ENCODE peak calls at places on chromosomes 5 and 9, in four cellular contexts. One of them, this sample, is unnamed.

GRCh38 chr9:90189306-90189705 is 453.3 kb downstream of the DIRAS2 start:
- DNase-seq in SK-N-MC: no peak
- DNase-seq in GM23338: no peak
- DNase-seq in GM23248: no peak
- DNase-seq in this sample: no peak

GRCh38 chr5:151682751-151683331 is 3.9 kb downstream of the SPARC start:
- DNase-seq in SK-N-MC: no peak
- DNase-seq in GM23338: no peak
- DNase-seq in GM23248: peak; percentile 81
- DNase-seq in this sample: no peak

GRCh38 chr5:151555760-151556576 is 35.2 kb downstream of the FAT2 start:
- DNase-seq in SK-N-MC: no peak
- DNase-seq in GM23248: no peak
- DNase-seq in GM23338: no peak
- DNase-seq in this sample: no peak

GRCh38 chr9:69421908-69422801 is 97.1 kb downstream of the ENTREP1 start:
- DNase-seq in GM23248: peak; percentile 77
- DNase-seq in GM23338: peak; percentile 90
- DNase-seq in SK-N-MC: no peak
- DNase-seq in this sample: peak; percentile 86

GRCh38 chr5:134457801-134458200 is 46.1 kb upstream of the CDKN2AIPNL start:
- DNase-seq in GM23338: no peak
- DNase-seq in SK-N-MC: no peak
- DNase-seq in GM23248: no peak
- DNase-seq in this sample: no peak

GRCh38 chr9:100058699-100059579 is 39.9 kb downstream of the ERP44 start:
- DNase-seq in GM23248: no peak
- DNase-seq in SK-N-MC: no peak
- DNase-seq in GM23338: no peak
- DNase-seq in this sample: no peak

GRCh38 chr5:74441616-74442015 is 198.9 kb downstream of the ENC1 start:
- DNase-seq in SK-N-MC: no peak
- DNase-seq in GM23248: no peak
- DNase-seq in GM23338: no peak
- DNase-seq in this sample: no peak

GRCh38 chr9:6969805-6970204 is 212.0 kb downstream of the KDM4C start:
- DNase-seq in GM23248: no peak
- DNase-seq in GM23338: peak; percentile 22
- DNase-seq in SK-N-MC: no peak
- DNase-seq in this sample: no peak

GRCh38 chr5:132849347-132849746 is 16.9 kb downstream of the GDF9 start:
- DNase-seq in SK-N-MC: no peak
- DNase-seq in GM23338: no peak
- DNase-seq in GM23248: no peak
- DNase-seq in this sample: no peak

GRCh38 chr9:92547356-92547755 is 11.6 kb upstream of the ECM2 start:
- DNase-seq in SK-N-MC: no peak
- DNase-seq in GM23338: no peak
- DNase-seq in GM23248: peak; percentile 46
- DNase-seq in this sample: no peak

GRCh38 chr5:120692346-120692745 is 228.2 kb downstream of the PRR16 start:
- DNase-seq in GM23248: no peak
- DNase-seq in GM23338: no peak
- DNase-seq in SK-N-MC: no peak
- DNase-seq in this sample: no peak

GRCh38 chr9:105697871-105698270 is 3.5 kb downstream of the TMEM38B start:
- DNase-seq in GM23248: no peak
- DNase-seq in SK-N-MC: no peak
- DNase-seq in GM23338: no peak
- DNase-seq in this sample: no peak

GRCh38 chr9:111463036-111463435 is 21.1 kb downstream of the ECPAS start:
- DNase-seq in SK-N-MC: no peak
- DNase-seq in GM23248: no peak
- DNase-seq in GM23338: no peak
- DNase-seq in this sample: no peak

GRCh38 chr9:134396825-134397224 is 70.6 kb downstream of the RXRA start:
- DNase-seq in SK-N-MC: no peak
- DNase-seq in GM23248: no peak
- DNase-seq in GM23338: no peak
- DNase-seq in this sample: no peak

GRCh38 chr5:137305971-137306592 is 193.0 kb downstream of the SPOCK1 start:
- DNase-seq in SK-N-MC: no peak
- DNase-seq in GM23248: no peak
- DNase-seq in GM23338: no peak
- DNase-seq in this sample: no peak

GRCh38 chr9:16069671-16070586 is 517.1 kb downstream of the CCDC171 start:
- DNase-seq in SK-N-MC: no peak
- DNase-seq in GM23248: peak; percentile 33
- DNase-seq in GM23338: no peak
- DNase-seq in this sample: peak; percentile 33

GRCh38 chr9:127873886-127874285 is 3.6 kb downstream of the AK1 start:
- DNase-seq in SK-N-MC: no peak
- DNase-seq in GM23248: peak; percentile 74
- DNase-seq in GM23338: no peak
- DNase-seq in this sample: no peak

GRCh38 chr9:107484117-107484723 is 5.3 kb downstream of the KLF4 start:
- DNase-seq in GM23338: peak; percentile 79
- DNase-seq in SK-N-MC: no peak
- DNase-seq in GM23248: peak; percentile 84
- DNase-seq in this sample: peak; percentile 79

GRCh38 chr5:3428355-3428754 is 167.3 kb upstream of the IRX1 start:
- DNase-seq in GM23248: no peak
- DNase-seq in SK-N-MC: no peak
- DNase-seq in GM23338: peak; percentile 64
- DNase-seq in this sample: peak; percentile 29

GRCh38 chr5:133238426-133239205 is 186.8 kb downstream of the HSPA4 start:
- DNase-seq in GM23248: no peak
- DNase-seq in GM23338: no peak
- DNase-seq in SK-N-MC: no peak
- DNase-seq in this sample: no peak

GRCh38 chr5:55427157-55427556 is 107.6 kb downstream of the PLPP1 start:
- DNase-seq in GM23338: no peak
- DNase-seq in SK-N-MC: no peak
- DNase-seq in GM23248: peak; percentile 68
- DNase-seq in this sample: no peak

DNA sequence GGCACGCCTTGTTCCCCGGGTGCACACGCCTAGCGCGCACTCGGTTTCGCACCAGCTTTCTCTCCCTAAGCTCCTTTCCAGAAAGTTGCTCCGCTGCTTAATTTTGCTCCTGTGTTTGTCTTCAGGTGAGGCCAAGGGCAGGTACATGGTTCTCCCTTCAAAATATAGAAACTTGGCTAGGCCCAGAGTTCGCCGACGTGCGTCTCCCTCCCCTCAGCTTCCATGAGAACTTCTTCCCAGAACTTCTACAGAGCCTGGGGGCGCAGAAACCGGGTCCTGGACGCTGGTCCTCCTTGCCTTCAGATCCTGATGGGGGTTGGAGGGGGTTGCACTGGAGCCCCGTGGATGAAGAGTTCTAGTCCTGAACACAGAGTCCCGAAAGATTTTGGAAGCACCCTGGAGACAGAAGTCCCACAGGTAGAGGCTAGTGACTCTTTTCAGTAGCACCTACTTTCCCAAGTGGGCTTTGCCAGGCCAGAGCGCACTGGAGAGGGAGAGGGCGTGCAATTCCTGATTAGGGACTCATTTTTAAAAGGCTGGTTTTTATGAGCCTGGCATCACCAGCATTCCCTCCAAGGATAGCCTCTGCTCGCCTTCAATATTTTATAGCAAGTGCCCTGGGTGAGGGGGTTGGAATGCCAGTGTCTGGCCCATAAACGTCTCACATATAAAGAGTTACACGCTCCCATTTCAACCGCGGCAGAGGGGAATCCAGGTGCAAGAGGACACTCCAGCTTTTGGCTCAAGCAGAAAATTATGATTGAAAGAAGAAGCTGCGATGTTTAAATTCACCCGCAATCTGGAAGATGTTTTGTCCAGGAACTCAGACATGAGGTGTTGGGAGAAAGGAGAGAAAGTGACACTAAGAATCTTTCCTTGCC is 128.5 kb downstream of the TMEM174 start:
- DNase-seq in SK-N-MC: no peak
- DNase-seq in GM23248: no peak
- DNase-seq in GM23338: peak; percentile 38
- DNase-seq in this sample: peak; percentile 21
- TF ChIP-seq EZH2 in SK-N-MC: no peak
- TF ChIP-seq EZH2 in GM23248: no peak
- TF ChIP-seq EZH2 in GM23338: peak; percentile 98
- TF ChIP-seq EZH2 in this sample: peak; percentile 49

GRCh38 chr5:66021585-66021984 is 95.2 kb downstream of the ERBIN start:
- DNase-seq in GM23248: no peak
- DNase-seq in GM23338: no peak
- DNase-seq in SK-N-MC: no peak
- DNase-seq in this sample: no peak
- TF ChIP-seq EZH2 in GM23248: no peak
- TF ChIP-seq EZH2 in GM23338: no peak
- TF ChIP-seq EZH2 in SK-N-MC: no peak
- TF ChIP-seq EZH2 in this sample: no peak

GRCh38 chr5:174726916-174727793 is 2.8 kb downstream of the MSX2 start:
- DNase-seq in GM23338: peak; percentile 41
- DNase-seq in SK-N-MC: no peak
- DNase-seq in GM23248: no peak
- DNase-seq in this sample: no peak
- TF ChIP-seq EZH2 in GM23338: peak; percentile 79
- TF ChIP-seq EZH2 in SK-N-MC: no peak
- TF ChIP-seq EZH2 in GM23248: no peak
- TF ChIP-seq EZH2 in this sample: peak; percentile 74

GRCh38 chr5:123094919-123095693 is 6.1 kb downstream of the PRDM6 start:
- DNase-seq in SK-N-MC: no peak
- DNase-seq in GM23248: no peak
- DNase-seq in GM23338: peak; percentile 60
- DNase-seq in this sample: peak; percentile 76

GRCh38 chr5:123095694-123096120 is 6.7 kb downstream of the PRDM6 start:
- DNase-seq in GM23248: no peak
- DNase-seq in SK-N-MC: no peak
- DNase-seq in GM23338: no peak
- DNase-seq in this sample: no peak

GRCh38 chr5:123093279-123094226 is 4.5 kb downstream of the PRDM6 start:
- DNase-seq in SK-N-MC: no peak
- DNase-seq in GM23338: peak; percentile 76
- DNase-seq in GM23248: no peak
- DNase-seq in this sample: peak; percentile 72

GRCh38 chr5:123092696-123093095 is 3.7 kb downstream of the PRDM6 start:
- DNase-seq in GM23248: no peak
- DNase-seq in GM23338: no peak
- DNase-seq in SK-N-MC: no peak
- DNase-seq in this sample: peak; percentile 39

GRCh38 chr5:123094227-123094918 is 5.3 kb downstream of the PRDM6 start:
- DNase-seq in GM23338: peak; percentile 17
- DNase-seq in SK-N-MC: no peak
- DNase-seq in GM23248: no peak
- DNase-seq in this sample: peak; percentile 34
- TF ChIP-seq EZH2 in GM23338: no peak
- TF ChIP-seq EZH2 in SK-N-MC: no peak
- TF ChIP-seq EZH2 in GM23248: no peak
- TF ChIP-seq EZH2 in this sample: no peak

DNA sequence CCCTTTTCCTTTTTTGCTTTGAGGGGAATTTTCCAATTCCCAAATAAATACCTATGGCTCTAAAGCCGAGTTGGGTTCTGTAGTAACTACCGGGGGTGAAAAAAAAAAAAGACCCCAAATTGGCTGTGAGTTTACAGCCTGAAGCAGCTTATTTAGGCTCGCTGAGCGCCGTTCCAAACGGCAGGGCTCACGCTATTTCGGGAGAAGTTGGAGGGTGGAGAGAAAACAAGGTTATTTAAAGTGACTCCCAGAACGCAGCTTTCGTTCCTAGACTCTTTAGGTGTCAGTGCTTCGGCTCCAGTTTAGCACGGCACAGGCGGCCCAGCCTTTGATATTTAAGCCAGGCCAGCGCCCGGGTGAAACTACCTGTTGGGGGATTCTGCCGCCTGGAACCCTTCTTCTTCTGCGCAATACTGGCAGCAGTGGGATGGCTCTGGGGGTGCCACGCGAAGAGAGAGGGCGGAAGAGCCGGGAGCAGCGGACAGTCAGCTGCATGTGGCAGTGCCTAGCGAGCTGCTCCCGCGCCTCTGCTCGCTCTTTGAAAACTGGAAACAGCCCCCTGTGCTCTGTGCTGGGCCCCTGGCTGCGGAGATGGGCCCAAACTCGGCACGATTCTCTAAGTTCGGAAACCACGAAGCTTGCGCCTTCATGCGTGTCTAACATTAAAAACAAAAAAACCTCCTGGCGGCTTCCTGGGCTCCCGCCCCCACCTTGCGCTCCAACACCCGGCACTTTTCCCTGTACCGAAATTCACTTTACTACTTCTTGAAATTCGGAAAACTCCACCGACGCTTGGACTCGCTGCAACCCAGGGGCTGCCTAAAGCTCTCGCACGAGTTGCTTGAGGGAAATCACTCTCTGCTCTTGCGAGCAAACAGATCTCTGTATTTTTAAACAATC is 34.5 kb upstream of the NFIB start:
- DNase-seq in GM23248: peak; percentile 54
- DNase-seq in SK-N-MC: no peak
- DNase-seq in GM23338: peak; percentile 75
- DNase-seq in this sample: peak; percentile 64
- TF ChIP-seq EZH2 in GM23248: peak; percentile 40
- TF ChIP-seq EZH2 in SK-N-MC: no peak
- TF ChIP-seq EZH2 in GM23338: peak; percentile 96
- TF ChIP-seq EZH2 in this sample: no peak

DNA sequence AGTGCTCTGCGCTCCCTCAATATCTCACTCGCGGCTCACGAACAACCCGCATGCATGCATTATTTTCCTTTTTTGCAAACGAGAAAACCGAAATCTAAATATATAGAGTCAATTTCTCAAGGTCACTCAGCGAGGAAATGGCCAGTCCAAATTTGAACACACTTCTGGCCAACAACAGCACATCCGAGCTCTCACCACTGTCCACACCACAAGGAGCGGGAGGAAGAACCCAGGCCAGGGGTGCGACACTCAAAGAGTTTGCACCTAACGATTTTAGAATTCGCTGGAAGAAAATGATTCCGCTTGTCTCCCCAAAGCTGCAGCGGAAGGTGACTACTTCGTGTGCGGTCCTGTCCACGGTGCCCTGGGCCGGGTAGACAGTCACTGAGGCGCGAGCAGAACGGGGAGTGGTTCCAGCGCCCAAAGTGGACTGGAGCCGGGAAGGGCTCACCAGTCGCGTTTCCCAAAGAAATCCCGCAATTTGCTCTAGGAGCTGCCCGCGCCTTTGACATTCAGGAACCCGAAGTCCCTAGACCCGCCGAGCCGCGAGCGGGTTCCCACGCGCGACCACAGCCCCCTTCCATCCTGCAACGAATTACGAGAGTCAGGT is 1.1 kb upstream of the TLX3 start:
- DNase-seq in SK-N-MC: no peak
- DNase-seq in GM23338: no peak
- DNase-seq in GM23248: no peak
- DNase-seq in this sample: peak; percentile 28
- TF ChIP-seq EZH2 in SK-N-MC: no peak
- TF ChIP-seq EZH2 in GM23338: peak; percentile 91
- TF ChIP-seq EZH2 in GM23248: no peak
- TF ChIP-seq EZH2 in this sample: no peak

GRCh38 chr9:136701665-136702048 is 10.7 kb upstream of the DIPK1B start:
- DNase-seq in SK-N-MC: no peak
- DNase-seq in GM23248: no peak
- DNase-seq in GM23338: no peak
- DNase-seq in this sample: no peak
- TF ChIP-seq EZH2 in SK-N-MC: no peak
- TF ChIP-seq EZH2 in GM23248: no peak
- TF ChIP-seq EZH2 in GM23338: no peak
- TF ChIP-seq EZH2 in this sample: no peak

This sample was measured in neural progenitor cell.